ENCODE peak calls at places on chromosomes 6 and 20, in ten cellular contexts. L is heart right ventricle; F is neural progenitor cell; W is CD8-positive, alpha-beta memory T cell; G is Peyer's patch; I is pancreas; C is A549; Q is thoracic aorta; K is left ventricle myocardium inferior; D is mammary epithelial cell. N is an unnamed sample.

GRCh38 chr6:52515219-52515960 is 61.5 kb downstream of the TRAM2 start:
- DNase-seq in L (no peak), F (no peak), W (no peak), G (no peak), I (no peak), C (peak), Q (no peak), K (no peak), D (peak), N (no peak)

GRCh38 chr6:128124713-128125112 is 223.9 kb upstream of the THEMIS start:
- DNase-seq in L (no peak), F (no peak), W (no peak), G (no peak), I (no peak), C (peak), Q (no peak), K (no peak), D (peak), N (no peak)

GRCh38 chr20:42986143-42986773 is 203.4 kb downstream of the PTPRT start:
- DNase-seq in L (no peak), F (no peak), W (no peak), G (no peak), I (no peak), C (no peak), Q (no peak), K (no peak), D (peak), N (no peak)

GRCh38 chr20:3815703-3816315 is 4.5 kb upstream of the AP5S1 start:
- DNase-seq in L (no peak), F (no peak), W (peak), G (peak), I (no peak), C (no peak), Q (no peak), K (no peak), D (no peak), N (peak)

GRCh38 chr6:38174806-38175495 is 355.4 kb downstream of the ZFAND3 start:
- DNase-seq in L (no peak), F (no peak), W (no peak), G (no peak), I (no peak), C (no peak), Q (no peak), K (no peak), D (no peak), N (no peak)

GRCh38 chr20:43939762-43940121 is 25.1 kb downstream of the TOX2 start:
- DNase-seq in L (no peak), F (no peak), W (no peak), G (no peak), I (no peak), C (no peak), Q (no peak), K (no peak), D (no peak), N (no peak)

GRCh38 chr20:19594896-19595295 is 163.2 kb upstream of the RIN2 start:
- DNase-seq in L (no peak), F (no peak), W (no peak), G (no peak), I (no peak), C (no peak), Q (no peak), K (no peak), D (no peak), N (no peak)

GRCh38 chr6:83459663-83460062 is 28.8 kb upstream of the ME1 start:
- DNase-seq in L (no peak), F (no peak), W (no peak), G (no peak), I (no peak), C (no peak), Q (no peak), K (no peak), D (peak), N (no peak)

GRCh38 chr6:51025082-51025777 is 206.6 kb downstream of the TFAP2B start:
- DNase-seq in L (no peak), F (no peak), W (no peak), G (no peak), I (no peak), C (no peak), Q (no peak), K (no peak), D (peak), N (no peak)

GRCh38 chr20:7010584-7010983 is 243.1 kb downstream of the BMP2 start:
- DNase-seq in L (no peak), F (no peak), W (no peak), G (no peak), I (no peak), C (no peak), Q (no peak), K (no peak), D (peak), N (no peak)

GRCh38 chr6:133435065-133435728 is 194.0 kb downstream of the EYA4 start:
- DNase-seq in L (peak), F (no peak), W (no peak), G (no peak), I (no peak), C (no peak), Q (no peak), K (peak), D (no peak), N (no peak)

GRCh38 chr20:44135811-44136204 is 51.2 kb downstream of the JPH2 start:
- DNase-seq in L (no peak), F (no peak), W (no peak), G (no peak), I (no peak), C (no peak), Q (no peak), K (no peak), D (no peak), N (no peak)

GRCh38 chr20:1327827-1328679 is 886 bp downstream of the SDCBP2 start:
- DNase-seq in L (peak), F (no peak), W (no peak), G (peak), I (no peak), C (no peak), Q (no peak), K (no peak), D (no peak), N (peak)

GRCh38 chr6:6884193-6884627 is 223.6 kb upstream of the RREB1 start:
- DNase-seq in L (no peak), F (no peak), W (no peak), G (no peak), I (no peak), C (no peak), Q (no peak), K (no peak), D (no peak), N (no peak)

GRCh38 chr6:119979862-119980261 is 630.3 kb upstream of the MAN1A1 start:
- DNase-seq in L (no peak), F (peak), W (no peak), G (no peak), I (no peak), C (peak), Q (no peak), K (no peak), D (no peak), N (no peak)

GRCh38 chr20:38730167-38730988 is 6.1 kb downstream of the SLC32A1 start:
- DNase-seq in L (no peak), F (no peak), W (no peak), G (no peak), I (no peak), C (no peak), Q (no peak), K (no peak), D (no peak), N (no peak)

GRCh38 chr6:86961432-86962200 is 24.3 kb downstream of the HTR1E start:
- DNase-seq in L (no peak), F (no peak), W (no peak), G (no peak), I (no peak), C (no peak), Q (no peak), K (no peak), D (no peak), N (no peak)

DNA sequence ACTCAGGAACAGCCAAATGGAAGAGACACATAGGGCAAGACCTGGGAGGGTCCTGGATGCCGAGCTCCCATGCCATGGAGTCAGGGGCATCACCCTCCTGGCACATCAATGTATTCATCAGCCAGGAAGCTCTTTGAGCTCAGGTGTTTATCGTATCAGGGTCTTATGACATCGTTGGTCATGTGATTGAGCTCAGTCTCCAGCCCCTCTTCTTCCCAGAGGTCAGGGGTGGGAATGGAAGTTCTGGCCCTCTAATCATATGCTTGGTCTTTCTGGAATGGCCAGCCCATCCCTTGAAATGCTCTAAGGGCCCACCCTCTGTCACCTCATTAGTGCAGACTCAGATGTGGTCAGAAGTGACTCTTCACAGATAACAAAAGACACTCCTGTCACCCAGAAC is 52.4 kb upstream of the TULP4 start:
- DNase-seq in L (no peak), F (no peak), W (no peak), G (no peak), I (no peak), C (no peak), Q (no peak), K (no peak), D (no peak), N (no peak)
- H3K27ac ChIP-seq in L (no peak), F (no peak), W (no peak), G (no peak), I (no peak), C (no peak), Q (no peak), K (no peak), D (no peak), N (no peak)

GRCh38 chr6:111759836-111760785 is 113.1 kb downstream of the FYN start:
- DNase-seq in L (no peak), F (peak), W (peak), G (no peak), I (no peak), C (no peak), Q (no peak), K (no peak), D (no peak), N (peak)
- H3K4me3 ChIP-seq in L (peak), F (no peak), W (peak), G (peak), I (no peak), C (no peak), Q (peak), K (no peak), D (no peak), N (peak)

GRCh38 chr6:41470341-41471063 is 75.7 kb upstream of the FOXP4 start:
- DNase-seq in L (no peak), F (peak), W (no peak), G (no peak), I (no peak), C (no peak), Q (peak), K (peak), D (no peak), N (no peak)
- H3K27ac ChIP-seq in L (no peak), F (no peak), W (no peak), G (no peak), I (no peak), C (no peak), Q (no peak), K (no peak), D (no peak), N (no peak)

DNA sequence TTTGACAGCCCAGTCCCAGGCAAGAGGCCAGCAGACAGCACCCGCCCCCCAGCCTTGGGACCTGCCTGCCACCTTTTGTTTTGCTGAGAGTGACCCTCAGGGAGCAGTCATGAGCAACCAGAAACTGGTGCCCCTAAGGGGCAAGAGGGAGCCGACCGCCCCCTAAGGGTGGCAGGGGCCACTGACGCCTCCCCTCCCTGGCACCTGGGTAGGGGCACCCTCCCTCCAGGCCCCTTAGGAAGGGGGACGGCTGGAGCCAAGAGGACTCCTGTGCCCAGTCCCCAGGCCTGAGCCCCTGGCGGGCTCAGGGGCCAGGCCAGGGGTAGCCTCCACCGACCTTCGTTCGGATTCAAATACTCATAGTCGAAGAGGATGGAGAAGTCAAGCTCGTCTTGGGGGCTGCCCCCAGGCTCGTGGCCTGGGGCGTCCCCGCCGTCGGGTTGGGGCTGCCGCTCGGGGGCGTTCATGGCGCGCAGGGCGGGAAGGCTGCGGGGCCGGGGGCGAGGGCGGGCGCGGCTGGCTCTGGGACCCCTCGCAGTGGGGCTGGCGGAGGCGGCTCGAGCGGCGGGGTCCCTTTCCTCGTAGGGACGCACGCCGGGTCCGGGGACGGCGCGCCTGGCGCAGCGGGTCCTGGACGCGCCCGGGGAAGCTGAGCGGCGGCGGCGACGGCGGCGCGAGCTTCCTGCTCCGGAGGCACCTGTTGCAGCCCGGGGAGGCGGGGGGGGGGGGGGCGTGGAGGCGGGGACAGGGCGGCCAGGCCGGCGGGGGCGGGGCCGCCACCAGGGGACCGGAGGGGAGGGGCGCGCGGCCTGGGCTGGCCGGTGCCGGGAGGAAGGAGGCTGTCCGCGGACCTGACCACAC is at the start of gene NFATC2:
- DNase-seq in L (peak), F (peak), W (peak), G (peak), I (peak), C (no peak), Q (no peak), K (peak), D (no peak), N (peak)
- H3K4me3 ChIP-seq in L (peak), F (peak), W (peak), G (peak), I (peak), C (no peak), Q (peak), K (peak), D (no peak), N (peak)